ENCODE peak calls at places on chromosomes 1 and 21, in ten cellular contexts. One of them, this sample, is unnamed.

GRCh38 chr1:222543817-222544216 is 4.1 kb downstream of the HHIPL2 start:
- DNase-seq in astrocyte: no peak
- DNase-seq in NCI-H69: no peak
- DNase-seq in stimulated activated CD4-positive, alpha-beta T cell treated with anti-CD3 and anti-CD28 coated beads, TNF-alpha, amount 100 ng/mL, for 48 hours: no peak
- DNase-seq in NCI-H2081 treated with DMSO at 0.1 percent for 48 hours: no peak
- DNase-seq in GM12891: no peak
- DNase-seq in stimulated activated CD8-positive, alpha-beta memory T cell treated with anti-CD3 and anti-CD28 coated beads, Interleukin-4, amount 100 ng/mL, for 4 hours: no peak
- DNase-seq in NCI-H1092 treated with DMSO at 0.1 percent for 48 hours: no peak
- DNase-seq in activated CD8-positive, alpha-beta memory T cell treated with anti-CD3 and anti-CD28 coated beads, Interleukin-2, amount 50 U/mL, for 48 hours: no peak
- DNase-seq in activated CD4-positive, alpha-beta T cell treated with anti-CD3 and anti-CD28 coated beads, Interleukin-2, amount 50 U/mL, for 1 hour: no peak
- DNase-seq in this sample: no peak

GRCh38 chr1:160971618-160972056 is 17.0 kb upstream of the ITLN2 start:
- DNase-seq in astrocyte: no peak
- DNase-seq in NCI-H69: no peak
- DNase-seq in stimulated activated CD4-positive, alpha-beta T cell treated with anti-CD3 and anti-CD28 coated beads, TNF-alpha, amount 100 ng/mL, for 48 hours: peak
- DNase-seq in NCI-H2081 treated with DMSO at 0.1 percent for 48 hours: no peak
- DNase-seq in GM12891: no peak
- DNase-seq in stimulated activated CD8-positive, alpha-beta memory T cell treated with anti-CD3 and anti-CD28 coated beads, Interleukin-4, amount 100 ng/mL, for 4 hours: no peak
- DNase-seq in NCI-H1092 treated with DMSO at 0.1 percent for 48 hours: no peak
- DNase-seq in activated CD8-positive, alpha-beta memory T cell treated with anti-CD3 and anti-CD28 coated beads, Interleukin-2, amount 50 U/mL, for 48 hours: no peak
- DNase-seq in activated CD4-positive, alpha-beta T cell treated with anti-CD3 and anti-CD28 coated beads, Interleukin-2, amount 50 U/mL, for 1 hour: no peak
- DNase-seq in this sample: no peak

GRCh38 chr1:152000989-152001630 is 7.5 kb upstream of the S100A10 start:
- DNase-seq in astrocyte: no peak
- DNase-seq in NCI-H69: no peak
- DNase-seq in stimulated activated CD4-positive, alpha-beta T cell treated with anti-CD3 and anti-CD28 coated beads, TNF-alpha, amount 100 ng/mL, for 48 hours: no peak
- DNase-seq in NCI-H2081 treated with DMSO at 0.1 percent for 48 hours: no peak
- DNase-seq in GM12891: no peak
- DNase-seq in stimulated activated CD8-positive, alpha-beta memory T cell treated with anti-CD3 and anti-CD28 coated beads, Interleukin-4, amount 100 ng/mL, for 4 hours: no peak
- DNase-seq in NCI-H1092 treated with DMSO at 0.1 percent for 48 hours: no peak
- DNase-seq in activated CD8-positive, alpha-beta memory T cell treated with anti-CD3 and anti-CD28 coated beads, Interleukin-2, amount 50 U/mL, for 48 hours: no peak
- DNase-seq in activated CD4-positive, alpha-beta T cell treated with anti-CD3 and anti-CD28 coated beads, Interleukin-2, amount 50 U/mL, for 1 hour: no peak
- DNase-seq in this sample: peak

GRCh38 chr21:17427831-17428483 is 84.9 kb upstream of the CXADR start:
- DNase-seq in astrocyte: no peak
- DNase-seq in NCI-H69: no peak
- DNase-seq in stimulated activated CD4-positive, alpha-beta T cell treated with anti-CD3 and anti-CD28 coated beads, TNF-alpha, amount 100 ng/mL, for 48 hours: no peak
- DNase-seq in NCI-H2081 treated with DMSO at 0.1 percent for 48 hours: no peak
- DNase-seq in GM12891: no peak
- DNase-seq in stimulated activated CD8-positive, alpha-beta memory T cell treated with anti-CD3 and anti-CD28 coated beads, Interleukin-4, amount 100 ng/mL, for 4 hours: no peak
- DNase-seq in NCI-H1092 treated with DMSO at 0.1 percent for 48 hours: no peak
- DNase-seq in activated CD8-positive, alpha-beta memory T cell treated with anti-CD3 and anti-CD28 coated beads, Interleukin-2, amount 50 U/mL, for 48 hours: no peak
- DNase-seq in activated CD4-positive, alpha-beta T cell treated with anti-CD3 and anti-CD28 coated beads, Interleukin-2, amount 50 U/mL, for 1 hour: no peak
- DNase-seq in this sample: no peak

GRCh38 chr1:230681599-230681998 is 32.3 kb downstream of the AGT start:
- DNase-seq in astrocyte: peak
- DNase-seq in NCI-H69: peak
- DNase-seq in stimulated activated CD4-positive, alpha-beta T cell treated with anti-CD3 and anti-CD28 coated beads, TNF-alpha, amount 100 ng/mL, for 48 hours: no peak
- DNase-seq in NCI-H2081 treated with DMSO at 0.1 percent for 48 hours: peak
- DNase-seq in GM12891: no peak
- DNase-seq in stimulated activated CD8-positive, alpha-beta memory T cell treated with anti-CD3 and anti-CD28 coated beads, Interleukin-4, amount 100 ng/mL, for 4 hours: no peak
- DNase-seq in NCI-H1092 treated with DMSO at 0.1 percent for 48 hours: peak
- DNase-seq in activated CD8-positive, alpha-beta memory T cell treated with anti-CD3 and anti-CD28 coated beads, Interleukin-2, amount 50 U/mL, for 48 hours: no peak
- DNase-seq in activated CD4-positive, alpha-beta T cell treated with anti-CD3 and anti-CD28 coated beads, Interleukin-2, amount 50 U/mL, for 1 hour: no peak
- DNase-seq in this sample: no peak

GRCh38 chr1:118783095-118783758 is 204.9 kb downstream of the TBX15 start:
- DNase-seq in astrocyte: no peak
- DNase-seq in NCI-H69: peak
- DNase-seq in stimulated activated CD4-positive, alpha-beta T cell treated with anti-CD3 and anti-CD28 coated beads, TNF-alpha, amount 100 ng/mL, for 48 hours: no peak
- DNase-seq in NCI-H2081 treated with DMSO at 0.1 percent for 48 hours: peak
- DNase-seq in GM12891: no peak
- DNase-seq in stimulated activated CD8-positive, alpha-beta memory T cell treated with anti-CD3 and anti-CD28 coated beads, Interleukin-4, amount 100 ng/mL, for 4 hours: no peak
- DNase-seq in NCI-H1092 treated with DMSO at 0.1 percent for 48 hours: peak
- DNase-seq in activated CD8-positive, alpha-beta memory T cell treated with anti-CD3 and anti-CD28 coated beads, Interleukin-2, amount 50 U/mL, for 48 hours: no peak
- DNase-seq in activated CD4-positive, alpha-beta T cell treated with anti-CD3 and anti-CD28 coated beads, Interleukin-2, amount 50 U/mL, for 1 hour: no peak
- DNase-seq in this sample: no peak

GRCh38 chr1:160018900-160019299 is 12.9 kb downstream of the PIGM start:
- DNase-seq in astrocyte: peak
- DNase-seq in NCI-H69: peak
- DNase-seq in stimulated activated CD4-positive, alpha-beta T cell treated with anti-CD3 and anti-CD28 coated beads, TNF-alpha, amount 100 ng/mL, for 48 hours: no peak
- DNase-seq in NCI-H2081 treated with DMSO at 0.1 percent for 48 hours: no peak
- DNase-seq in GM12891: no peak
- DNase-seq in stimulated activated CD8-positive, alpha-beta memory T cell treated with anti-CD3 and anti-CD28 coated beads, Interleukin-4, amount 100 ng/mL, for 4 hours: no peak
- DNase-seq in NCI-H1092 treated with DMSO at 0.1 percent for 48 hours: no peak
- DNase-seq in activated CD8-positive, alpha-beta memory T cell treated with anti-CD3 and anti-CD28 coated beads, Interleukin-2, amount 50 U/mL, for 48 hours: no peak
- DNase-seq in activated CD4-positive, alpha-beta T cell treated with anti-CD3 and anti-CD28 coated beads, Interleukin-2, amount 50 U/mL, for 1 hour: no peak
- DNase-seq in this sample: peak

GRCh38 chr1:31859044-31859443 is 43.2 kb upstream of the SPOCD1 start:
- DNase-seq in astrocyte: no peak
- DNase-seq in NCI-H69: no peak
- DNase-seq in stimulated activated CD4-positive, alpha-beta T cell treated with anti-CD3 and anti-CD28 coated beads, TNF-alpha, amount 100 ng/mL, for 48 hours: no peak
- DNase-seq in NCI-H2081 treated with DMSO at 0.1 percent for 48 hours: no peak
- DNase-seq in GM12891: no peak
- DNase-seq in stimulated activated CD8-positive, alpha-beta memory T cell treated with anti-CD3 and anti-CD28 coated beads, Interleukin-4, amount 100 ng/mL, for 4 hours: no peak
- DNase-seq in NCI-H1092 treated with DMSO at 0.1 percent for 48 hours: no peak
- DNase-seq in activated CD8-positive, alpha-beta memory T cell treated with anti-CD3 and anti-CD28 coated beads, Interleukin-2, amount 50 U/mL, for 48 hours: no peak
- DNase-seq in activated CD4-positive, alpha-beta T cell treated with anti-CD3 and anti-CD28 coated beads, Interleukin-2, amount 50 U/mL, for 1 hour: no peak
- DNase-seq in this sample: no peak

GRCh38 chr1:50735443-50735842 is 224.6 kb downstream of the FAF1 start:
- DNase-seq in astrocyte: peak
- DNase-seq in NCI-H69: peak
- DNase-seq in stimulated activated CD4-positive, alpha-beta T cell treated with anti-CD3 and anti-CD28 coated beads, TNF-alpha, amount 100 ng/mL, for 48 hours: no peak
- DNase-seq in NCI-H2081 treated with DMSO at 0.1 percent for 48 hours: no peak
- DNase-seq in GM12891: no peak
- DNase-seq in stimulated activated CD8-positive, alpha-beta memory T cell treated with anti-CD3 and anti-CD28 coated beads, Interleukin-4, amount 100 ng/mL, for 4 hours: no peak
- DNase-seq in NCI-H1092 treated with DMSO at 0.1 percent for 48 hours: no peak
- DNase-seq in activated CD8-positive, alpha-beta memory T cell treated with anti-CD3 and anti-CD28 coated beads, Interleukin-2, amount 50 U/mL, for 48 hours: no peak
- DNase-seq in activated CD4-positive, alpha-beta T cell treated with anti-CD3 and anti-CD28 coated beads, Interleukin-2, amount 50 U/mL, for 1 hour: no peak
- DNase-seq in this sample: peak

GRCh38 chr1:62407398-62408009 is 29.3 kb upstream of the USP1 start:
- DNase-seq in astrocyte: peak
- DNase-seq in NCI-H69: peak
- DNase-seq in stimulated activated CD4-positive, alpha-beta T cell treated with anti-CD3 and anti-CD28 coated beads, TNF-alpha, amount 100 ng/mL, for 48 hours: no peak
- DNase-seq in NCI-H2081 treated with DMSO at 0.1 percent for 48 hours: peak
- DNase-seq in GM12891: no peak
- DNase-seq in stimulated activated CD8-positive, alpha-beta memory T cell treated with anti-CD3 and anti-CD28 coated beads, Interleukin-4, amount 100 ng/mL, for 4 hours: no peak
- DNase-seq in NCI-H1092 treated with DMSO at 0.1 percent for 48 hours: peak
- DNase-seq in activated CD8-positive, alpha-beta memory T cell treated with anti-CD3 and anti-CD28 coated beads, Interleukin-2, amount 50 U/mL, for 48 hours: no peak
- DNase-seq in activated CD4-positive, alpha-beta T cell treated with anti-CD3 and anti-CD28 coated beads, Interleukin-2, amount 50 U/mL, for 1 hour: no peak
- DNase-seq in this sample: peak

GRCh38 chr1:31033573-31033972 is 31.9 kb downstream of the PUM1 start:
- DNase-seq in astrocyte: no peak
- DNase-seq in NCI-H69: peak
- DNase-seq in stimulated activated CD4-positive, alpha-beta T cell treated with anti-CD3 and anti-CD28 coated beads, TNF-alpha, amount 100 ng/mL, for 48 hours: no peak
- DNase-seq in NCI-H2081 treated with DMSO at 0.1 percent for 48 hours: no peak
- DNase-seq in GM12891: no peak
- DNase-seq in stimulated activated CD8-positive, alpha-beta memory T cell treated with anti-CD3 and anti-CD28 coated beads, Interleukin-4, amount 100 ng/mL, for 4 hours: no peak
- DNase-seq in NCI-H1092 treated with DMSO at 0.1 percent for 48 hours: no peak
- DNase-seq in activated CD8-positive, alpha-beta memory T cell treated with anti-CD3 and anti-CD28 coated beads, Interleukin-2, amount 50 U/mL, for 48 hours: no peak
- DNase-seq in activated CD4-positive, alpha-beta T cell treated with anti-CD3 and anti-CD28 coated beads, Interleukin-2, amount 50 U/mL, for 1 hour: no peak
- DNase-seq in this sample: no peak